ENCODE peak calls at places on chromosomes 16 and 17, in nine cellular contexts. One of them, this sample, is unnamed.

GRCh38 chr17:35932576-35932975 is 2.0 kb upstream of the RDM1 start:
- DNase-seq in B cell: no peak
- DNase-seq in GOT3: no peak
- DNase-seq in EL: peak
- DNase-seq in fibroblast of the aortic adventitia: peak
- DNase-seq in upper lobe of right lung: no peak
- DNase-seq in germinal center: no peak
- DNase-seq in NCI-H2227 treated with DMSO at 0.1 percent for 48 hours: no peak
- DNase-seq in Jurkat, Clone E6-1: no peak
- DNase-seq in this sample: no peak

GRCh38 chr17:41451154-41451728 is 10.5 kb upstream of the KRT38 start:
- DNase-seq in B cell: no peak
- DNase-seq in GOT3: no peak
- DNase-seq in EL: peak
- DNase-seq in fibroblast of the aortic adventitia: peak
- DNase-seq in upper lobe of right lung: no peak
- DNase-seq in germinal center: no peak
- DNase-seq in NCI-H2227 treated with DMSO at 0.1 percent for 48 hours: no peak
- DNase-seq in Jurkat, Clone E6-1: no peak
- DNase-seq in this sample: no peak

GRCh38 chr17:78890111-78890897 is 12.7 kb downstream of the CEP295NL start:
- DNase-seq in B cell: peak
- DNase-seq in GOT3: no peak
- DNase-seq in EL: no peak
- DNase-seq in fibroblast of the aortic adventitia: no peak
- DNase-seq in upper lobe of right lung: peak
- DNase-seq in germinal center: peak
- DNase-seq in NCI-H2227 treated with DMSO at 0.1 percent for 48 hours: no peak
- DNase-seq in Jurkat, Clone E6-1: no peak
- DNase-seq in this sample: peak

GRCh38 chr16:1428511-1428910 is 2.4 kb upstream of the PERCC1 start:
- DNase-seq in B cell: peak
- DNase-seq in GOT3: no peak
- DNase-seq in EL: no peak
- DNase-seq in fibroblast of the aortic adventitia: peak
- DNase-seq in upper lobe of right lung: peak
- DNase-seq in germinal center: peak
- DNase-seq in NCI-H2227 treated with DMSO at 0.1 percent for 48 hours: no peak
- DNase-seq in Jurkat, Clone E6-1: no peak
- DNase-seq in this sample: no peak

GRCh38 chr17:77834170-77835115 is 124.1 kb upstream of the TNRC6C start:
- DNase-seq in B cell: peak
- DNase-seq in GOT3: peak
- DNase-seq in EL: peak
- DNase-seq in fibroblast of the aortic adventitia: peak
- DNase-seq in upper lobe of right lung: peak
- DNase-seq in germinal center: no peak
- DNase-seq in NCI-H2227 treated with DMSO at 0.1 percent for 48 hours: no peak
- DNase-seq in Jurkat, Clone E6-1: no peak
- DNase-seq in this sample: peak

GRCh38 chr17:44206825-44207155 is 7.1 kb upstream of the ATXN7L3 start:
- DNase-seq in B cell: no peak
- DNase-seq in GOT3: no peak
- DNase-seq in EL: no peak
- DNase-seq in fibroblast of the aortic adventitia: no peak
- DNase-seq in upper lobe of right lung: no peak
- DNase-seq in germinal center: no peak
- DNase-seq in NCI-H2227 treated with DMSO at 0.1 percent for 48 hours: no peak
- DNase-seq in Jurkat, Clone E6-1: no peak
- DNase-seq in this sample: no peak

GRCh38 chr17:48513653-48514482 is 16.9 kb downstream of the HOXB1 start:
- DNase-seq in B cell: no peak
- DNase-seq in GOT3: no peak
- DNase-seq in EL: no peak
- DNase-seq in fibroblast of the aortic adventitia: no peak
- DNase-seq in upper lobe of right lung: no peak
- DNase-seq in germinal center: no peak
- DNase-seq in NCI-H2227 treated with DMSO at 0.1 percent for 48 hours: no peak
- DNase-seq in Jurkat, Clone E6-1: no peak
- DNase-seq in this sample: no peak

GRCh38 chr17:77451271-77451893 is 310.6 kb downstream of the SEC14L1 start:
- DNase-seq in B cell: peak
- DNase-seq in GOT3: peak
- DNase-seq in EL: peak
- DNase-seq in fibroblast of the aortic adventitia: peak
- DNase-seq in upper lobe of right lung: peak
- DNase-seq in germinal center: peak
- DNase-seq in NCI-H2227 treated with DMSO at 0.1 percent for 48 hours: peak
- DNase-seq in Jurkat, Clone E6-1: peak
- DNase-seq in this sample: peak

GRCh38 chr16:73033271-73033998 is 14.5 kb downstream of the ZFHX3 start:
- DNase-seq in B cell: no peak
- DNase-seq in GOT3: no peak
- DNase-seq in EL: no peak
- DNase-seq in fibroblast of the aortic adventitia: no peak
- DNase-seq in upper lobe of right lung: no peak
- DNase-seq in germinal center: no peak
- DNase-seq in NCI-H2227 treated with DMSO at 0.1 percent for 48 hours: no peak
- DNase-seq in Jurkat, Clone E6-1: no peak
- DNase-seq in this sample: no peak

GRCh38 chr17:79362996-79363305 is 247.9 kb downstream of the RBFOX3 start:
- DNase-seq in B cell: no peak
- DNase-seq in GOT3: no peak
- DNase-seq in EL: no peak
- DNase-seq in fibroblast of the aortic adventitia: no peak
- DNase-seq in upper lobe of right lung: no peak
- DNase-seq in germinal center: no peak
- DNase-seq in NCI-H2227 treated with DMSO at 0.1 percent for 48 hours: no peak
- DNase-seq in Jurkat, Clone E6-1: no peak
- DNase-seq in this sample: no peak

GRCh38 chr17:36468903-36469635 is 17.4 kb upstream of the ZNHIT3 start:
- DNase-seq in B cell: no peak
- DNase-seq in GOT3: no peak
- DNase-seq in EL: no peak
- DNase-seq in fibroblast of the aortic adventitia: no peak
- DNase-seq in upper lobe of right lung: no peak
- DNase-seq in germinal center: no peak
- DNase-seq in NCI-H2227 treated with DMSO at 0.1 percent for 48 hours: no peak
- DNase-seq in Jurkat, Clone E6-1: no peak
- DNase-seq in this sample: no peak

GRCh38 chr17:67995568-67996191 is 589 bp downstream of the C17orf58 start:
- DNase-seq in B cell: no peak
- DNase-seq in GOT3: no peak
- DNase-seq in EL: peak
- DNase-seq in fibroblast of the aortic adventitia: peak
- DNase-seq in upper lobe of right lung: no peak
- DNase-seq in germinal center: no peak
- DNase-seq in NCI-H2227 treated with DMSO at 0.1 percent for 48 hours: no peak
- DNase-seq in Jurkat, Clone E6-1: no peak
- DNase-seq in this sample: peak

GRCh38 chr17:57566724-57567123 is 178.4 kb downstream of the CCDC182 start:
- DNase-seq in B cell: no peak
- DNase-seq in GOT3: no peak
- DNase-seq in EL: no peak
- DNase-seq in fibroblast of the aortic adventitia: no peak
- DNase-seq in upper lobe of right lung: no peak
- DNase-seq in germinal center: no peak
- DNase-seq in NCI-H2227 treated with DMSO at 0.1 percent for 48 hours: peak
- DNase-seq in Jurkat, Clone E6-1: no peak
- DNase-seq in this sample: no peak

GRCh38 chr17:83189013-83189672 is 109.7 kb downstream of the METRNL start:
- DNase-seq in B cell: peak
- DNase-seq in GOT3: no peak
- DNase-seq in EL: no peak
- DNase-seq in fibroblast of the aortic adventitia: no peak
- DNase-seq in upper lobe of right lung: no peak
- DNase-seq in germinal center: no peak
- DNase-seq in NCI-H2227 treated with DMSO at 0.1 percent for 48 hours: no peak
- DNase-seq in Jurkat, Clone E6-1: no peak
- DNase-seq in this sample: no peak

GRCh38 chr16:31179153-31179746 is 689 bp upstream of the FUS start:
- DNase-seq in B cell: no peak
- DNase-seq in GOT3: no peak
- DNase-seq in EL: no peak
- DNase-seq in fibroblast of the aortic adventitia: no peak
- DNase-seq in upper lobe of right lung: no peak
- DNase-seq in germinal center: no peak
- DNase-seq in NCI-H2227 treated with DMSO at 0.1 percent for 48 hours: no peak
- DNase-seq in Jurkat, Clone E6-1: no peak
- DNase-seq in this sample: no peak

GRCh38 chr16:69932228-69932627 is 18.9 kb upstream of the CLEC18A start:
- DNase-seq in B cell: no peak
- DNase-seq in GOT3: no peak
- DNase-seq in EL: no peak
- DNase-seq in fibroblast of the aortic adventitia: no peak
- DNase-seq in upper lobe of right lung: no peak
- DNase-seq in germinal center: no peak
- DNase-seq in NCI-H2227 treated with DMSO at 0.1 percent for 48 hours: no peak
- DNase-seq in Jurkat, Clone E6-1: no peak
- DNase-seq in this sample: no peak

This sample was measured in GM20000.